ENCODE peak calls at places on chromosomes 6 and 20, in seven cellular contexts. F is NCI-H2029 treated with DMSO at 0.1 percent for 48 hours, H is NCI-H1694 treated with DMSO at 0.1 percent for 48 hours, G is endodermal cell, D is NCI-H345, K is nucleus accumbens, V is heart right ventricle. W is an unnamed sample.

GRCh38 chr6:169963581-169964297 is 212.3 kb downstream of the ERMARD start:
- DNase-seq in V (peak; percentile 3), D (no peak), H (no peak), K (no peak), G (peak; percentile 29), F (no peak), W (no peak)

GRCh38 chr20:6184086-6184485 is 61.3 kb upstream of the FERMT1 start:
- DNase-seq in G (peak; percentile 55), F (no peak), V (no peak), H (no peak), D (no peak), K (no peak), W (no peak)

GRCh38 chr6:152129606-152130249 is 322.2 kb downstream of the ESR1 start:
- DNase-seq in D (no peak), G (no peak), F (no peak), H (no peak), K (no peak), V (no peak), W (no peak)

GRCh38 chr6:167568407-167569024 is 243.6 kb downstream of the TTLL2 start:
- DNase-seq in D (no peak), V (no peak), G (peak; percentile 32), K (no peak), H (no peak), F (no peak), W (no peak)

GRCh38 chr6:15539722-15540270 is 123.0 kb downstream of the DTNBP1 start:
- DNase-seq in F (no peak), V (no peak), G (no peak), D (no peak), K (no peak), H (no peak), W (no peak)

GRCh38 chr6:88380083-88380482 is 213.9 kb upstream of the CNR1 start:
- DNase-seq in D (no peak), F (no peak), H (peak; percentile 50), G (no peak), K (peak; percentile 18), V (peak; percentile 27), W (no peak)

GRCh38 chr6:113414511-113414910 is 442.6 kb upstream of the MARCKS start:
- DNase-seq in F (no peak), G (no peak), H (peak; percentile 28), D (peak; percentile 26), V (no peak), K (no peak), W (no peak)

GRCh38 chr6:140660295-140660694 is 1285.8 kb upstream of the CITED2 start:
- DNase-seq in F (no peak), G (no peak), H (no peak), V (no peak), K (no peak), D (no peak), W (no peak)

GRCh38 chr20:49507741-49508434 is 25.4 kb upstream of the KCNB1 start:
- DNase-seq in F (no peak), V (no peak), K (no peak), D (peak; percentile 35), G (no peak), H (peak; percentile 82), W (no peak)

W was measured in NCI-H524.